ENCODE peak calls at places on chromosomes 5 and 9, in four cellular contexts. U is GM23248, P is neural progenitor cell, L is MM.1S. N is an unnamed sample. For H3K4me1, the result is how much of the 10 kb centered on the place peaks cover.

GRCh38 chr9:23851024-23851629 is 25.1 kb upstream of the ELAVL2 start:
- DNase-seq in U (peak), P (peak), L (no peak), N (peak)

GRCh38 chr5:135834639-135835529 is at the start of gene SLC25A48:
- DNase-seq in U (peak), P (peak), L (peak), N (peak)

GRCh38 chr9:109095321-109095720 is 24.4 kb downstream of the TMEM245 start:
- DNase-seq in U (no peak), P (no peak), L (no peak), N (no peak)

GRCh38 chr5:155897761-155898160 is 429.2 kb upstream of the SGCD start:
- DNase-seq in U (peak), P (no peak), L (no peak), N (no peak)

GRCh38 chr9:22044583-22044982 is 35.5 kb upstream of the CDKN2B start:
- DNase-seq in U (peak), P (no peak), L (no peak), N (no peak)

GRCh38 chr5:163350083-163350482 is 87.3 kb upstream of the CCNG1 start:
- DNase-seq in U (peak), P (no peak), L (no peak), N (peak)

GRCh38 chr9:137502008-137502913 is 43.1 kb upstream of the NSMF start:
- DNase-seq in U (peak), P (peak), L (no peak), N (no peak)

GRCh38 chr5:116528519-116529234 is 45.9 kb downstream of the SEMA6A start:
- DNase-seq in U (no peak), P (peak), L (no peak), N (no peak)

GRCh38 chr9:109022909-109023308 is 9.6 kb upstream of the CTNNAL1 start:
- DNase-seq in U (no peak), P (no peak), L (no peak), N (no peak)

GRCh38 chr5:2894347-2895135 is 143.1 kb upstream of the IRX2 start:
- DNase-seq in U (no peak), P (no peak), L (no peak), N (no peak)

GRCh38 chr5:150515446-150515845 is 7.5 kb downstream of the NDST1 start:
- DNase-seq in U (peak), P (no peak), L (no peak), N (no peak)

GRCh38 chr5:13346401-13346800 is 598.1 kb downstream of the DNAH5 start:
- DNase-seq in U (no peak), P (no peak), L (no peak), N (no peak)

GRCh38 chr5:172732201-172732865 is 38.7 kb downstream of the DUSP1 start:
- DNase-seq in U (no peak), P (no peak), L (no peak), N (no peak)

GRCh38 chr5:172731286-172732073 is 39.5 kb downstream of the DUSP1 start:
- DNase-seq in U (peak), P (no peak), L (no peak), N (peak)

GRCh38 chr5:172735141-172735831 is 35.7 kb downstream of the DUSP1 start:
- DNase-seq in U (no peak), P (no peak), L (no peak), N (no peak)

GRCh38 chr5:172733974-172734346 is 37.0 kb downstream of the DUSP1 start:
- DNase-seq in U (no peak), P (no peak), L (no peak), N (no peak)

DNA sequence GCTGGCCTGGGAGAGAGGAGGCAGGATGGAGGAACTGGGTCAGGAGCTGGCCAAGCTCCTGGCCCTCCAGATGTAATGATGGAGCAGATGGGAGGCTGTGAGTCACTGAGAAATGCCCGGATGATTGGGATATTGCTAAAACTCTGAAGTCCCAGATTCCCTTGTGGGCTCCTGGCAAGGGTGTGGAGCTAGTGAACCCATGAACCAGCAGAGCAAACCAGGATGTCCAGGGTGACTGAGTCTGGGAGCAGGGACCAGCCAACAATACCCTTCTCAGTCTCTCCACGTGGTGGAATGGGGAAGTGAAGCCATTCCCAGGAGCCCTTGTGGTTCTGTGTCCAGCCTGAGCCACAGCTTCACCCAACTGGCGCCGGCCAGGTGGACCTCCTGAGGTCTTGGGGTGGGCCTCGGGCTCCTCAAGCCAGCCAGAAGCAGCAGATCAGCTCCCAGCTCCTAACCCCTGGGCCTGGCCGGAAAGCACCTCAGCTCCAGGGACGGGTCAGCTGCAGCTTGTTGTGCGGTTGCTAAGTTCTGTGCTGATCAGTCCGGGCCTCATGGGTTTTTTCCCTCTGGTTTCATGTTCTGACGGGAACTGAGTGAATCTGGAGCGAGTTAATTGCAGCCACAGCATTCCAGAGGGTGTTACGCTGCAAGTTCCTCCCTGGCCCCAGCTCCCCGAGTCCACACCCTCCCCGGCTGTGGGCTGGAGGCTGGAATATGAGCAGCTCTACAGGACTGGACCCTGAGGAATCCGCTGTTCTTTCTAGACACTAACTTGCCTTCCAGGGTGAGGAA is 37.6 kb downstream of the DUSP1 start:
- DNase-seq in U (peak), P (peak), L (no peak), N (peak)
- H3K4me1 ChIP-seq in U (under half), P (under half), L (under half), N (under half)

DNA sequence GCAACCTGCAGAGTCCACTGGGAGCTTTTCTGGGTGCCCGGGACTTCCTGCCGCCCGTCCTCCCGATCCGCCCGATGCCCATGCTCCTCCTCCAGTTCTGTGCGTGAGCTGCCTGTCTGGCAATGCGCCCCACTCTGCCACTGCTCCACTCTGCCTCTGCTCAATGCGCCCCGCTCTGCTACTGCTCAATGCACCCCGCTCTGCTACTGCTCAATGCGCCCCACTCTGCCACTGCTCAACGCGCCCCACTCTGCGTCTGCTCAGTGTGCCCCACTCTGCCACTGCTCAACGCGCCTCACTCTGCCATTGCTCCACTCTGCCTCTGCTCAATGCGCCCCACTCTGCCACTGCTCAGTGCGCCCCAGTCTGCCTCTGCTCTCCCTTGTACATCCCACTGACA is 436.0 kb downstream of the NR2F1-AS1 start:
- DNase-seq in U (no peak), P (no peak), L (no peak), N (no peak)
- H3K27ac ChIP-seq in U (no peak), P (no peak), L (no peak), N (no peak)

DNA sequence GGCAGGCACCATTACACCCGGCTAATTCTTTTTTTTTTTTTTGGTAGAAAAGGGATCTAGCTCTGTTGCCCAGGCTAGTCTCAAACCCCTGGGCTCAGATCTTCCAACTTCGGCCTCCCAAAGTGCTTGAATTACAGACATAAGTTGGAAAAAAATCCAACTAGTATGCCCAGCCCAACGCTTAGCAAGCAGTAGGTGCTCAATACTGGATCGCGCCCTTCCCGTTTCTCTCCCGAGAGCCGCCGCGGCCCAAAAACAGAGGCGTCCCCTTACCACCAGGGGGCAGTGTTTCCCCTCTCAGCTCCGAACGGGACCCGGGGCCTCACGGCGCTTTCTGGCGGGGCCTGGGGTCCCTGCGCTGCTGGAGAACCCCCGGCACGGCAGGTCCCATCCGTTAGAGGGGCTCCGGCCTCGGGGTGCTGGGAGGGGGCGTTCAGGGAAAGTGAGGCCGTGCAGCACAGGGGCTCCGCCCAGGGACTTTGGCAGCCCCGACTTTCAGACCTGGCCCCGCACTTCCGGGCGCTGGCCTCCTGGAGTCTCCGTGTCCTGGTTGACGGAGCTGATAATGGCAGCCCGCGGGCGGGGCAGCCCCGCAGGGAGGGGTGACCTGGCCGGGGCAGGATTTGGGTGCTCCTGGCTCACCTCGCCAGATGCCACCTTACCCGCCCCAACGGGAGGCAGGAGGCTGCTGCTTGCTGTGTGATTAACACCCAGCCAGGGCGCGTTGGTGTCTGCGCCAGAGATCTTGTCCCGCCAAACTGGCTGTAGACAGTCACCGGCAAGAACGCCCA is 15.2 kb downstream of the PTGES start:
- DNase-seq in U (peak), P (peak), L (peak), N (peak)
- TF ChIP-seq EZH2phosphoT487 in U (no peak), P (no peak), L (no peak), N (no peak)

GRCh38 chr9:6897207-6897822 is 139.5 kb downstream of the KDM4C start:
- DNase-seq in U (no peak), P (no peak), L (no peak), N (no peak)
- H3K4me1 ChIP-seq in U (under half), P (under half), L (under half), N (under half)

DNA sequence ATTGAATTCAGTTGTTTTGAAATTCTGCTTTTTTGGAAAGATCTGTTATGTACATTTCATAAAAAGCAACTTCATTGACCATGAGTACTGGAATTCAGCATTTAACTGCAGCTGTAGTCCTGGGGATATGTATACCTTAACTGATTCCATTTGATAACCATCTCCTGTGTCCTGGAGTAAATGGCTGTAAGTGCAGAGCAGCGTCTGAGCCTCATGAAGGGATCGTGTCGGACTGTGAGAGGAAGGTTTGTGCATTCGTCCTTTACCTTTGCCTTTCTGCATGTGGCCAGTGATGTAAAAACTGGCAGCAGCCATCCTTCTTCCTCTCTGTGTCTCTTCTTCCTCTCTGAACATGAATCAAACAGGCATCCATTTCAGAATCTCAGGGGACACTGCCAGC is 287.2 kb downstream of the FANCC start:
- DNase-seq in U (no peak), P (no peak), L (no peak), N (no peak)
- H3K27ac ChIP-seq in U (peak), P (no peak), L (no peak), N (peak)

GRCh38 chr5:54655761-54656160 is 138.2 kb downstream of the SNX18 start:
- DNase-seq in U (no peak), P (no peak), L (no peak), N (no peak)

GRCh38 chr5:54656261-54656728 is 138.7 kb downstream of the SNX18 start:
- DNase-seq in U (no peak), P (no peak), L (no peak), N (no peak)

GRCh38 chr5:54655266-54655665 is 137.7 kb downstream of the SNX18 start:
- DNase-seq in U (no peak), P (no peak), L (no peak), N (no peak)

GRCh38 chr5:54659651-54660050 is 142.1 kb downstream of the SNX18 start:
- DNase-seq in U (peak), P (no peak), L (no peak), N (no peak)

DNA sequence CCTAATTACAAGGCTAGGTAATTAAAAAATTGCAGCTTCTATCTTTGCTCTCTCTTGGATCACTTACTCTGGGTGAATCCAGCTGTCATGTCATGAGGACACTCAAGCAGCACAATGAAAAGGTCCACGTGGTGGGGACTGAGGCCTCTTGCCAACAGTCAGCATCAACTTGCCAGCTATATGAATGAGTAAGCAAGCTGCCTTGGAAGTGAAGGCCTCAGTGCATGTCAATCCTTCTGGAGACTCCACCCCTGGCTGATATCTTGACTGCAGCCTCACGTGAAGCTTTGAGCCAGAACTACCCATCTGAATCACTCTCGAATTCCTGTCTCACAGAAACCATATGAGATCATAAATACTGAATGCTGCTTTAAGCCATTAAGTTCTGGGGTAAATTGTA is 140.5 kb downstream of the SNX18 start:
- DNase-seq in U (peak), P (no peak), L (no peak), N (peak)
- TF ChIP-seq EZH2phosphoT487 in U (no peak), P (no peak), L (no peak), N (no peak)

GRCh38 chr5:40667171-40667663 is 12.5 kb upstream of the PTGER4 start:
- DNase-seq in U (no peak), P (no peak), L (no peak), N (no peak)

GRCh38 chr5:40672440-40672839 is 7.3 kb upstream of the PTGER4 start:
- DNase-seq in U (no peak), P (no peak), L (no peak), N (no peak)

GRCh38 chr5:40666657-40667056 is 13.1 kb upstream of the PTGER4 start:
- DNase-seq in U (no peak), P (no peak), L (no peak), N (no peak)

GRCh38 chr5:40665902-40666301 is 13.8 kb upstream of the PTGER4 start:
- DNase-seq in U (no peak), P (no peak), L (no peak), N (no peak)

GRCh38 chr5:40669606-40670005 is 10.1 kb upstream of the PTGER4 start:
- DNase-seq in U (no peak), P (no peak), L (no peak), N (no peak)
- H3K4me1 ChIP-seq in U (under half), P (under half), L (under half), N (under half)

DNA sequence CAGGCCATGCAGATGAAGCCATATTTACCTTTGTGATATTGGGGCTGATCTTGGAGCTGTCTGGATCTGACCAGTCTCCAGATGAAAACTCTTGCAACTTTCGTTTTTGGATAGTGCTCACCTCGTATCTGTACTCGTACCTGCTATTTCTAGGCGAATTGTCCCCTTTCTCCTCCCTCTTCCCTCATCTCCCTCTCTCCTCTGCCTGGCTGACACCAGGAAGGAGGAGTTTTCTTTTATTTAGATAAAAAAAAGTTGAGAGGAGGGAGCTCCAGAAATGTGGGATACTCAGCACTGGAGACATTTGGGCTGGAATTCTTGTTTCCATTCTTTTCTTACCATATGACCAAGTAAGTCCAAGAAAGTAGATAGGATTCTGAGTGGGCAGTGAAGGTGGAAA is 54.6 kb upstream of the ABL1 start:
- DNase-seq in U (peak), P (no peak), L (no peak), N (no peak)
- H3K27ac ChIP-seq in U (peak), P (no peak), L (no peak), N (peak)

DNA sequence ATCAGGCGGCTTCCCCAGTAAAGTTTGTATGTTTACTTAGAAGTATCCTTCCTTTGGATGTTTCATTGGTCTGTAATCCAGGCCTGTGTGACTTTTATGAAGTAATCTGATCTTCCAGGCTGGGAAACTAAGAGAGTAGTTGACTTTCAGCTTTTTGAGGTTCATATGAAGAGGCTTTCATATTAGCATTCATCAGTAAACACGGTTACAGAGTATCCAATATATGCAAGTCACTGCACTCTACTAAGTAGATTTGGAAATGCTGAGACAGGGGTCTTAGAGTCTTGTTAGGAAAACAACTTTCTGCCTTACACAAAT is 1.1 kb downstream of the DNAJC21 start:
- DNase-seq in U (peak), P (no peak), L (no peak), N (no peak)
- TF ChIP-seq EZH2phosphoT487 in U (no peak), P (no peak), L (no peak), N (no peak)

N was measured in hepatocyte.